ENCODE peak calls at places on chromosome 13, in ten cellular contexts. One of them, this sample, is unnamed.

GRCh38 chr13:21672811-21673591 is 2.1 kb downstream of the FGF9 start:
- DNase-seq in Peyer's patch: no peak
- DNase-seq in PC-9: no peak
- DNase-seq in right lobe of liver: no peak
- DNase-seq in PC-3: no peak
- DNase-seq in breast epithelium: no peak
- DNase-seq in BE2C: no peak
- DNase-seq in BJ: no peak
- DNase-seq in OCI-LY7: no peak
- DNase-seq in lower lobe of right lung: no peak
- DNase-seq in this sample: no peak

GRCh38 chr13:21344662-21345176 is 114.4 kb downstream of the ZDHHC20 start:
- DNase-seq in Peyer's patch: no peak
- DNase-seq in PC-9: no peak
- DNase-seq in right lobe of liver: no peak
- DNase-seq in PC-3: no peak
- DNase-seq in breast epithelium: no peak
- DNase-seq in BE2C: no peak
- DNase-seq in BJ: no peak
- DNase-seq in OCI-LY7: peak
- DNase-seq in lower lobe of right lung: no peak
- DNase-seq in this sample: no peak

GRCh38 chr13:27966641-27967202 is 2.4 kb downstream of the CDX2 start:
- DNase-seq in Peyer's patch: peak
- DNase-seq in PC-9: no peak
- DNase-seq in right lobe of liver: no peak
- DNase-seq in PC-3: no peak
- DNase-seq in breast epithelium: no peak
- DNase-seq in BE2C: no peak
- DNase-seq in BJ: no peak
- DNase-seq in OCI-LY7: no peak
- DNase-seq in lower lobe of right lung: no peak
- DNase-seq in this sample: no peak

GRCh38 chr13:40466271-40466670 is 200.2 kb downstream of the FOXO1 start:
- DNase-seq in Peyer's patch: no peak
- DNase-seq in PC-9: no peak
- DNase-seq in right lobe of liver: no peak
- DNase-seq in PC-3: no peak
- DNase-seq in breast epithelium: no peak
- DNase-seq in BE2C: no peak
- DNase-seq in BJ: no peak
- DNase-seq in OCI-LY7: no peak
- DNase-seq in lower lobe of right lung: no peak
- DNase-seq in this sample: no peak

GRCh38 chr13:35957996-35958395 is 173.2 kb downstream of the DCLK1 start:
- DNase-seq in Peyer's patch: no peak
- DNase-seq in PC-9: no peak
- DNase-seq in right lobe of liver: no peak
- DNase-seq in PC-3: no peak
- DNase-seq in breast epithelium: no peak
- DNase-seq in BE2C: no peak
- DNase-seq in BJ: no peak
- DNase-seq in OCI-LY7: no peak
- DNase-seq in lower lobe of right lung: no peak
- DNase-seq in this sample: no peak

GRCh38 chr13:65555973-65556372 is 1674.2 kb downstream of the PCDH9 start:
- DNase-seq in Peyer's patch: no peak
- DNase-seq in PC-9: no peak
- DNase-seq in right lobe of liver: no peak
- DNase-seq in PC-3: no peak
- DNase-seq in breast epithelium: no peak
- DNase-seq in BE2C: peak
- DNase-seq in BJ: no peak
- DNase-seq in OCI-LY7: no peak
- DNase-seq in lower lobe of right lung: no peak
- DNase-seq in this sample: no peak

GRCh38 chr13:24649685-24650038 is 30.5 kb upstream of the ATP12A start:
- DNase-seq in Peyer's patch: no peak
- DNase-seq in PC-9: no peak
- DNase-seq in right lobe of liver: no peak
- DNase-seq in PC-3: no peak
- DNase-seq in breast epithelium: no peak
- DNase-seq in BE2C: no peak
- DNase-seq in BJ: no peak
- DNase-seq in OCI-LY7: no peak
- DNase-seq in lower lobe of right lung: no peak
- DNase-seq in this sample: no peak

GRCh38 chr13:90455861-90456260 is 891.6 kb upstream of the MIR17HG start:
- DNase-seq in Peyer's patch: no peak
- DNase-seq in PC-9: no peak
- DNase-seq in right lobe of liver: no peak
- DNase-seq in PC-3: peak
- DNase-seq in breast epithelium: no peak
- DNase-seq in BE2C: no peak
- DNase-seq in BJ: no peak
- DNase-seq in OCI-LY7: no peak
- DNase-seq in lower lobe of right lung: no peak
- DNase-seq in this sample: peak

GRCh38 chr13:78606471-78607408 is 3.4 kb upstream of the POU4F1 start:
- DNase-seq in Peyer's patch: no peak
- DNase-seq in PC-9: no peak
- DNase-seq in right lobe of liver: no peak
- DNase-seq in PC-3: no peak
- DNase-seq in breast epithelium: no peak
- DNase-seq in BE2C: no peak
- DNase-seq in BJ: no peak
- DNase-seq in OCI-LY7: no peak
- DNase-seq in lower lobe of right lung: no peak
- DNase-seq in this sample: no peak

GRCh38 chr13:34156841-34157365 is 339.0 kb downstream of the RFC3 start:
- DNase-seq in Peyer's patch: peak
- DNase-seq in PC-9: peak
- DNase-seq in right lobe of liver: peak
- DNase-seq in PC-3: peak
- DNase-seq in breast epithelium: peak
- DNase-seq in BE2C: peak
- DNase-seq in BJ: peak
- DNase-seq in OCI-LY7: no peak
- DNase-seq in lower lobe of right lung: peak
- DNase-seq in this sample: peak

GRCh38 chr13:40059540-40060232 is 404.2 kb downstream of the COG6 start:
- DNase-seq in Peyer's patch: no peak
- DNase-seq in PC-9: no peak
- DNase-seq in right lobe of liver: no peak
- DNase-seq in PC-3: no peak
- DNase-seq in breast epithelium: no peak
- DNase-seq in BE2C: no peak
- DNase-seq in BJ: no peak
- DNase-seq in OCI-LY7: no peak
- DNase-seq in lower lobe of right lung: no peak
- DNase-seq in this sample: peak

GRCh38 chr13:28505543-28506135 is 10.7 kb upstream of the FLT1 start:
- DNase-seq in Peyer's patch: no peak
- DNase-seq in PC-9: no peak
- DNase-seq in right lobe of liver: no peak
- DNase-seq in PC-3: no peak
- DNase-seq in breast epithelium: no peak
- DNase-seq in BE2C: no peak
- DNase-seq in BJ: no peak
- DNase-seq in OCI-LY7: peak
- DNase-seq in lower lobe of right lung: no peak
- DNase-seq in this sample: no peak

DNA sequence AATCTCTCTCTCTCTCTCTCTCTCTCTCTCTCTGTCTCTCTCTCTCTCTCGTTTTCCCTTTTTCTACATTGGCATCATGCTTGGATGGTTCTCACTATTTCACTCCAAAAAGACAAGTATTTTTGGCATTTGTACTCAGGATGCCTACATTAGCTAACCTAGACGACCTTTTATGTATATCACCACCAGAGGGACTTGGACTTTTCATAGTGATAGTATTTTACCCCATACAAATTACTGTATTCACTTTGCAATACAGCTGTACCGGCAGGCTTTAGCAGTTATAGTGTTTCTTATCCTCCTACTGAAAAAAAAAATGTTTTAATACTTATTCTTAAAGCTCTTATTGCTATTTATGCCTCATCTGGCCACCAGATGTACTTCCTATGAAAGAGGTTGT is 687.2 kb upstream of the KLHL1 start:
- DNase-seq in Peyer's patch: no peak
- DNase-seq in PC-9: no peak
- DNase-seq in right lobe of liver: no peak
- DNase-seq in PC-3: peak
- DNase-seq in breast epithelium: no peak
- DNase-seq in BE2C: no peak
- DNase-seq in BJ: no peak
- DNase-seq in OCI-LY7: no peak
- DNase-seq in lower lobe of right lung: no peak
- DNase-seq in this sample: no peak
- TF ChIP-seq CTCF in Peyer's patch: no peak
- TF ChIP-seq CTCF in PC-9: no peak
- TF ChIP-seq CTCF in right lobe of liver: no peak
- TF ChIP-seq CTCF in PC-3: peak
- TF ChIP-seq CTCF in breast epithelium: no peak
- TF ChIP-seq CTCF in BE2C: peak
- TF ChIP-seq CTCF in BJ: no peak
- TF ChIP-seq CTCF in OCI-LY7: no peak
- TF ChIP-seq CTCF in lower lobe of right lung: no peak
- TF ChIP-seq CTCF in this sample: no peak

DNA sequence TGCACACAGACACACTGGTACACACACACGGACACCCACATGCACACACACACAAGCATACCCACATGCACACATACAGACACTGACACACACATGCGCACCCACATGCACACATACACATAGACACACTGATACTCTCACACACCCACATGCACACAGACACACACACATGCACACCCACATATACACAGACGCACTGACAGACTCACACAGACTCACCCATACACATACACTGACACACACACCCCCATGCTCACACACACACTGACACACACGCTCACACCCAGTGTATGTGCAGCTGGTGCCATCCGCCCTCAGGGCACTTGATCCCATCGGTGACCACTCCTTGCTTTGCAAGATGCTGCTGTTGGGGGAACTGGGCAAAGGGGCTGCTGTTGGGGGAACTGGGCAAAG is 9.7 kb upstream of the RASA3 start:
- DNase-seq in Peyer's patch: no peak
- DNase-seq in PC-9: no peak
- DNase-seq in right lobe of liver: no peak
- DNase-seq in PC-3: no peak
- DNase-seq in breast epithelium: no peak
- DNase-seq in BE2C: no peak
- DNase-seq in BJ: no peak
- DNase-seq in OCI-LY7: no peak
- DNase-seq in lower lobe of right lung: no peak
- DNase-seq in this sample: no peak
- H3K4me3 ChIP-seq in Peyer's patch: no peak
- H3K4me3 ChIP-seq in PC-9: no peak
- H3K4me3 ChIP-seq in right lobe of liver: no peak
- H3K4me3 ChIP-seq in PC-3: no peak
- H3K4me3 ChIP-seq in breast epithelium: no peak
- H3K4me3 ChIP-seq in BE2C: no peak
- H3K4me3 ChIP-seq in BJ: no peak
- H3K4me3 ChIP-seq in OCI-LY7: no peak
- H3K4me3 ChIP-seq in lower lobe of right lung: no peak
- H3K4me3 ChIP-seq in this sample: no peak

GRCh38 chr13:20326809-20327208 is 94.7 kb upstream of the GJB6 start:
- DNase-seq in Peyer's patch: no peak
- DNase-seq in PC-9: no peak
- DNase-seq in right lobe of liver: no peak
- DNase-seq in PC-3: no peak
- DNase-seq in breast epithelium: no peak
- DNase-seq in BE2C: no peak
- DNase-seq in BJ: no peak
- DNase-seq in OCI-LY7: no peak
- DNase-seq in lower lobe of right lung: no peak
- DNase-seq in this sample: no peak

GRCh38 chr13:20331949-20332348 is 99.8 kb upstream of the GJB6 start:
- DNase-seq in Peyer's patch: no peak
- DNase-seq in PC-9: no peak
- DNase-seq in right lobe of liver: no peak
- DNase-seq in PC-3: no peak
- DNase-seq in breast epithelium: no peak
- DNase-seq in BE2C: no peak
- DNase-seq in BJ: no peak
- DNase-seq in OCI-LY7: no peak
- DNase-seq in lower lobe of right lung: no peak
- DNase-seq in this sample: no peak

GRCh38 chr13:20334309-20334708 is 102.2 kb upstream of the GJB6 start:
- DNase-seq in Peyer's patch: no peak
- DNase-seq in PC-9: no peak
- DNase-seq in right lobe of liver: no peak
- DNase-seq in PC-3: no peak
- DNase-seq in breast epithelium: no peak
- DNase-seq in BE2C: no peak
- DNase-seq in BJ: no peak
- DNase-seq in OCI-LY7: no peak
- DNase-seq in lower lobe of right lung: no peak
- DNase-seq in this sample: no peak

GRCh38 chr13:20332361-20333096 is 100.4 kb upstream of the GJB6 start:
- DNase-seq in Peyer's patch: no peak
- DNase-seq in PC-9: no peak
- DNase-seq in right lobe of liver: no peak
- DNase-seq in PC-3: no peak
- DNase-seq in breast epithelium: no peak
- DNase-seq in BE2C: peak
- DNase-seq in BJ: no peak
- DNase-seq in OCI-LY7: no peak
- DNase-seq in lower lobe of right lung: no peak
- DNase-seq in this sample: peak

DNA sequence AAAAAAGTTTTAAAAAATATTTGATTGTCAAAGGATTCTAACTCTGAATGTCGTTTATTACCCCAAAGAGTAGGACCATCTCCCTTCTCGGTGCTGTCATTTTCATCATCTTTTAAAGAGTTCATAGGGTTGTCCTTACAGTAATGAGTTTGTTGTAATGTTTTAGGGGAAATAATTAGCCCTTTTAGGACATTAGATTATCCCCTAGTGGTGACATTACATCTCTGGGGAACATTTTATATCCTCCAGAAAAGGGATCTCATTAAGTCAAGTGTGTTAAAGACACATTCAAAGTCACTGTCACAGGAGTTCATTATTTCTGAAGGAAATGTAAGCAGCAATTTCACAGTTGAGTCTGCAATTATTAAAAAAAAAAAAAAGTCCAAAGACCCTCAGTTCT is 99.3 kb upstream of the GJB6 start:
- DNase-seq in Peyer's patch: no peak
- DNase-seq in PC-9: no peak
- DNase-seq in right lobe of liver: no peak
- DNase-seq in PC-3: no peak
- DNase-seq in breast epithelium: no peak
- DNase-seq in BE2C: no peak
- DNase-seq in BJ: no peak
- DNase-seq in OCI-LY7: no peak
- DNase-seq in lower lobe of right lung: no peak
- DNase-seq in this sample: no peak
- TF ChIP-seq CTCF in Peyer's patch: no peak
- TF ChIP-seq CTCF in PC-9: no peak
- TF ChIP-seq CTCF in right lobe of liver: no peak
- TF ChIP-seq CTCF in PC-3: peak
- TF ChIP-seq CTCF in breast epithelium: no peak
- TF ChIP-seq CTCF in BE2C: no peak
- TF ChIP-seq CTCF in BJ: no peak
- TF ChIP-seq CTCF in OCI-LY7: peak
- TF ChIP-seq CTCF in lower lobe of right lung: no peak
- TF ChIP-seq CTCF in this sample: no peak

GRCh38 chr13:112056284-112056727 is 10.6 kb upstream of the SOX1 start:
- DNase-seq in Peyer's patch: no peak
- DNase-seq in PC-9: no peak
- DNase-seq in right lobe of liver: no peak
- DNase-seq in PC-3: no peak
- DNase-seq in breast epithelium: no peak
- DNase-seq in BE2C: no peak
- DNase-seq in BJ: no peak
- DNase-seq in OCI-LY7: no peak
- DNase-seq in lower lobe of right lung: no peak
- DNase-seq in this sample: no peak
- H3K4me3 ChIP-seq in Peyer's patch: no peak
- H3K4me3 ChIP-seq in PC-9: no peak
- H3K4me3 ChIP-seq in right lobe of liver: no peak
- H3K4me3 ChIP-seq in PC-3: no peak
- H3K4me3 ChIP-seq in breast epithelium: no peak
- H3K4me3 ChIP-seq in BE2C: no peak
- H3K4me3 ChIP-seq in BJ: no peak
- H3K4me3 ChIP-seq in OCI-LY7: no peak
- H3K4me3 ChIP-seq in lower lobe of right lung: no peak
- H3K4me3 ChIP-seq in this sample: no peak